ENCODE peak calls at places on chromosomes 16 and 17, in eight cellular contexts. F, P, N, W, S, U, X and V are unnamed samples.

GRCh38 chr17:9860851-9861250 is 35.1 kb downstream of the GLP2R start:
- DNase-seq in W (no peak), F (no peak), S (no peak), P (no peak), N (no peak), U (no peak), X (no peak), V (no peak)

GRCh38 chr17:6120351-6120750 is 50.2 kb downstream of the WSCD1 start:
- DNase-seq in S (no peak), F (no peak), U (no peak), X (no peak), N (no peak), P (no peak), W (no peak), V (no peak)

GRCh38 chr17:71632328-71632727 is 488.5 kb upstream of the SOX9 start:
- DNase-seq in N (no peak), W (no peak), F (no peak), P (no peak), X (no peak), U (peak), S (no peak), V (no peak)

GRCh38 chr17:37558299-37558698 is 50.9 kb downstream of the SYNRG start:
- DNase-seq in F (no peak), U (no peak), N (no peak), W (no peak), S (no peak), X (no peak), P (no peak), V (no peak)

GRCh38 chr16:60337671-60338070 is 1603.6 kb upstream of the GOT2 start:
- DNase-seq in W (no peak), X (no peak), F (no peak), N (no peak), S (no peak), P (no peak), U (no peak), V (no peak)

GRCh38 chr17:48483471-48484131 is 47.2 kb downstream of the HOXB1 start:
- DNase-seq in X (peak), F (no peak), S (no peak), U (peak), W (no peak), N (no peak), P (peak), V (peak)

GRCh38 chr17:75587718-75588545 is at the start of gene MYO15B:
- DNase-seq in S (peak), F (peak), W (peak), N (no peak), X (no peak), P (peak), U (no peak), V (peak)

GRCh38 chr16:2516391-2517240 is 2.9 kb downstream of the ATP6V0C start:
- DNase-seq in N (no peak), P (no peak), F (no peak), U (no peak), X (no peak), W (no peak), S (no peak), V (no peak)

GRCh38 chr17:19739241-19740201 is 8.6 kb downstream of the ALDH3A1 start:
- DNase-seq in W (no peak), P (no peak), N (no peak), X (no peak), U (no peak), S (no peak), F (no peak), V (no peak)

GRCh38 chr17:9434502-9435113 is 141.0 kb downstream of the STX8 start:
- DNase-seq in P (no peak), X (no peak), N (peak), U (no peak), W (no peak), S (no peak), F (no peak), V (no peak)

GRCh38 chr17:1299729-1300579 is 20.5 kb downstream of the TRARG1 start:
- DNase-seq in W (no peak), S (no peak), N (no peak), U (no peak), P (no peak), X (no peak), F (peak), V (no peak)

GRCh38 chr16:85536073-85536410 is 77.1 kb upstream of the GSE1 start:
- DNase-seq in N (no peak), U (no peak), F (no peak), W (no peak), P (no peak), X (no peak), S (no peak), V (no peak)

GRCh38 chr17:22253007-22253406 is 560.7 kb downstream of the KCNJ18 start:
- DNase-seq in U (no peak), N (no peak), F (no peak), X (no peak), P (no peak), W (no peak), S (no peak), V (no peak)

GRCh38 chr17:14622622-14623101 is 321.8 kb downstream of the HS3ST3B1 start:
- DNase-seq in N (no peak), W (no peak), S (no peak), F (no peak), X (peak), U (no peak), P (no peak), V (no peak)

GRCh38 chr17:17937450-17937849 is 34.8 kb downstream of the TOM1L2 start:
- DNase-seq in U (no peak), F (no peak), W (no peak), P (no peak), N (no peak), X (no peak), S (no peak), V (no peak)